ENCODE peak calls at places on chromosomes 7 and 10, in nine cellular contexts. E, G, M, A, L, U, V, R and X are unnamed samples.

GRCh38 chr7:148783801-148784527 is 85.3 kb downstream of the CUL1 start:
- DNase-seq in E (no peak), G (no peak), M (no peak), A (no peak), L (no peak), U (no peak), V (no peak), R (no peak), X (no peak)

GRCh38 chr7:151381333-151382078 is 28.3 kb downstream of the WDR86 start:
- DNase-seq in E (no peak), G (no peak), M (no peak), A (no peak), L (no peak), U (no peak), V (no peak), R (no peak), X (no peak)

GRCh38 chr10:120514035-120514620 is 57.1 kb downstream of the PLPP4 start:
- DNase-seq in E (no peak), G (no peak), M (no peak), A (peak), L (peak), U (no peak), V (peak), R (peak), X (no peak)

GRCh38 chr10:34576789-34577188 is 238.3 kb downstream of the PARD3 start:
- DNase-seq in E (no peak), G (no peak), M (no peak), A (peak), L (no peak), U (no peak), V (no peak), R (no peak), X (no peak)

GRCh38 chr10:1120146-1120695 is 64.0 kb downstream of the WDR37 start:
- DNase-seq in E (peak), G (no peak), M (no peak), A (no peak), L (no peak), U (no peak), V (no peak), R (no peak), X (no peak)

GRCh38 chr7:126819197-126819484 is 433.6 kb downstream of the GRM8 start:
- DNase-seq in E (no peak), G (no peak), M (no peak), A (no peak), L (no peak), U (no peak), V (no peak), R (no peak), X (no peak)

GRCh38 chr7:7976677-7977076 is 8.1 kb downstream of the GLCCI1 start:
- DNase-seq in E (no peak), G (no peak), M (no peak), A (no peak), L (no peak), U (no peak), V (no peak), R (no peak), X (no peak)

GRCh38 chr10:119642556-119643111 is 8.5 kb upstream of the BAG3 start:
- DNase-seq in E (no peak), G (no peak), M (no peak), A (no peak), L (no peak), U (no peak), V (no peak), R (no peak), X (no peak)

GRCh38 chr7:132300599-132300998 is 275.7 kb downstream of the PLXNA4 start:
- DNase-seq in E (no peak), G (no peak), M (no peak), A (no peak), L (no peak), U (no peak), V (no peak), R (no peak), X (no peak)